ENCODE peak calls at places on chromosomes 7 and 10, in ten cellular contexts. One of them, this sample, is unnamed.

GRCh38 chr10:77168161-77168560 is 469.4 kb downstream of the KCNMA1 start:
- DNase-seq in transverse colon: no peak
- DNase-seq in neuronal stem cell: no peak
- DNase-seq in uterus: no peak
- DNase-seq in astrocyte of the hippocampus: no peak
- DNase-seq in Right ventricle myocardium superior: no peak
- DNase-seq in choroid plexus epithelial cell: no peak
- DNase-seq in cardiac fibroblast: no peak
- DNase-seq in activated naive CD8-positive, alpha-beta T cell treated with anti-CD3 and anti-CD28 coated beads, Interleukin-2, amount 50 U/mL, for 24 hours: no peak
- DNase-seq in Jurkat, Clone E6-1: no peak
- DNase-seq in this sample: no peak

GRCh38 chr10:128047991-128048826 is 78.0 kb downstream of the MKI67 start:
- DNase-seq in transverse colon: peak; percentile 38
- DNase-seq in neuronal stem cell: no peak
- DNase-seq in uterus: no peak
- DNase-seq in astrocyte of the hippocampus: peak; percentile 51
- DNase-seq in Right ventricle myocardium superior: no peak
- DNase-seq in choroid plexus epithelial cell: peak; percentile 81
- DNase-seq in cardiac fibroblast: peak; percentile 80
- DNase-seq in activated naive CD8-positive, alpha-beta T cell treated with anti-CD3 and anti-CD28 coated beads, Interleukin-2, amount 50 U/mL, for 24 hours: peak; percentile 28
- DNase-seq in Jurkat, Clone E6-1: peak; percentile 53
- DNase-seq in this sample: peak; percentile 47

GRCh38 chr10:80685355-80685754 is 147.7 kb downstream of the SH2D4B start:
- DNase-seq in transverse colon: no peak
- DNase-seq in neuronal stem cell: no peak
- DNase-seq in uterus: no peak
- DNase-seq in astrocyte of the hippocampus: no peak
- DNase-seq in Right ventricle myocardium superior: no peak
- DNase-seq in choroid plexus epithelial cell: no peak
- DNase-seq in cardiac fibroblast: no peak
- DNase-seq in activated naive CD8-positive, alpha-beta T cell treated with anti-CD3 and anti-CD28 coated beads, Interleukin-2, amount 50 U/mL, for 24 hours: no peak
- DNase-seq in Jurkat, Clone E6-1: no peak
- DNase-seq in this sample: no peak

GRCh38 chr7:156735861-156736260 is 95.3 kb downstream of the RNF32 start:
- DNase-seq in transverse colon: no peak
- DNase-seq in neuronal stem cell: no peak
- DNase-seq in uterus: no peak
- DNase-seq in astrocyte of the hippocampus: no peak
- DNase-seq in Right ventricle myocardium superior: no peak
- DNase-seq in choroid plexus epithelial cell: no peak
- DNase-seq in cardiac fibroblast: peak; percentile 78
- DNase-seq in activated naive CD8-positive, alpha-beta T cell treated with anti-CD3 and anti-CD28 coated beads, Interleukin-2, amount 50 U/mL, for 24 hours: no peak
- DNase-seq in Jurkat, Clone E6-1: no peak
- DNase-seq in this sample: no peak

GRCh38 chr10:69269761-69270160 is 8.5 kb upstream of the HK1 start:
- DNase-seq in transverse colon: no peak
- DNase-seq in neuronal stem cell: no peak
- DNase-seq in uterus: no peak
- DNase-seq in astrocyte of the hippocampus: no peak
- DNase-seq in Right ventricle myocardium superior: no peak
- DNase-seq in choroid plexus epithelial cell: peak; percentile 55
- DNase-seq in cardiac fibroblast: peak; percentile 51
- DNase-seq in activated naive CD8-positive, alpha-beta T cell treated with anti-CD3 and anti-CD28 coated beads, Interleukin-2, amount 50 U/mL, for 24 hours: no peak
- DNase-seq in Jurkat, Clone E6-1: no peak
- DNase-seq in this sample: no peak

GRCh38 chr7:89133819-89134218 is 338.3 kb upstream of the TEX47 start:
- DNase-seq in transverse colon: no peak
- DNase-seq in neuronal stem cell: no peak
- DNase-seq in uterus: no peak
- DNase-seq in astrocyte of the hippocampus: no peak
- DNase-seq in Right ventricle myocardium superior: no peak
- DNase-seq in choroid plexus epithelial cell: no peak
- DNase-seq in cardiac fibroblast: no peak
- DNase-seq in activated naive CD8-positive, alpha-beta T cell treated with anti-CD3 and anti-CD28 coated beads, Interleukin-2, amount 50 U/mL, for 24 hours: no peak
- DNase-seq in Jurkat, Clone E6-1: no peak
- DNase-seq in this sample: no peak

GRCh38 chr7:96532428-96532922 is 177.2 kb downstream of the SEM1 start:
- DNase-seq in transverse colon: no peak
- DNase-seq in neuronal stem cell: no peak
- DNase-seq in uterus: no peak
- DNase-seq in astrocyte of the hippocampus: no peak
- DNase-seq in Right ventricle myocardium superior: no peak
- DNase-seq in choroid plexus epithelial cell: no peak
- DNase-seq in cardiac fibroblast: no peak
- DNase-seq in activated naive CD8-positive, alpha-beta T cell treated with anti-CD3 and anti-CD28 coated beads, Interleukin-2, amount 50 U/mL, for 24 hours: no peak
- DNase-seq in Jurkat, Clone E6-1: no peak
- DNase-seq in this sample: no peak

GRCh38 chr7:150811-151221 is 41.6 kb upstream of the FAM20C start:
- DNase-seq in transverse colon: no peak
- DNase-seq in neuronal stem cell: no peak
- DNase-seq in uterus: peak; percentile 22
- DNase-seq in astrocyte of the hippocampus: no peak
- DNase-seq in Right ventricle myocardium superior: no peak
- DNase-seq in choroid plexus epithelial cell: peak; percentile 52
- DNase-seq in cardiac fibroblast: no peak
- DNase-seq in activated naive CD8-positive, alpha-beta T cell treated with anti-CD3 and anti-CD28 coated beads, Interleukin-2, amount 50 U/mL, for 24 hours: peak; percentile 10
- DNase-seq in Jurkat, Clone E6-1: no peak
- DNase-seq in this sample: no peak

GRCh38 chr10:86393401-86393800 is 26.8 kb upstream of the GRID1 start:
- DNase-seq in transverse colon: no peak
- DNase-seq in neuronal stem cell: no peak
- DNase-seq in uterus: no peak
- DNase-seq in astrocyte of the hippocampus: no peak
- DNase-seq in Right ventricle myocardium superior: no peak
- DNase-seq in choroid plexus epithelial cell: no peak
- DNase-seq in cardiac fibroblast: no peak
- DNase-seq in activated naive CD8-positive, alpha-beta T cell treated with anti-CD3 and anti-CD28 coated beads, Interleukin-2, amount 50 U/mL, for 24 hours: no peak
- DNase-seq in Jurkat, Clone E6-1: no peak
- DNase-seq in this sample: no peak

GRCh38 chr7:74656421-74656910 is 1.1 kb upstream of the GTF2I start:
- DNase-seq in transverse colon: peak; percentile 66
- DNase-seq in neuronal stem cell: no peak
- DNase-seq in uterus: peak; percentile 36
- DNase-seq in astrocyte of the hippocampus: peak; percentile 77
- DNase-seq in Right ventricle myocardium superior: peak; percentile 71
- DNase-seq in choroid plexus epithelial cell: peak; percentile 41
- DNase-seq in cardiac fibroblast: peak; percentile 25
- DNase-seq in activated naive CD8-positive, alpha-beta T cell treated with anti-CD3 and anti-CD28 coated beads, Interleukin-2, amount 50 U/mL, for 24 hours: peak; percentile 75
- DNase-seq in Jurkat, Clone E6-1: peak; percentile 67
- DNase-seq in this sample: peak; percentile 68

GRCh38 chr10:113283189-113283588 is 269.7 kb upstream of the HABP2 start:
- DNase-seq in transverse colon: no peak
- DNase-seq in neuronal stem cell: no peak
- DNase-seq in uterus: no peak
- DNase-seq in astrocyte of the hippocampus: no peak
- DNase-seq in Right ventricle myocardium superior: no peak
- DNase-seq in choroid plexus epithelial cell: no peak
- DNase-seq in cardiac fibroblast: no peak
- DNase-seq in activated naive CD8-positive, alpha-beta T cell treated with anti-CD3 and anti-CD28 coated beads, Interleukin-2, amount 50 U/mL, for 24 hours: no peak
- DNase-seq in Jurkat, Clone E6-1: no peak
- DNase-seq in this sample: no peak

GRCh38 chr10:44300666-44301649 is 83.9 kb downstream of the CXCL12 start:
- DNase-seq in transverse colon: no peak
- DNase-seq in neuronal stem cell: no peak
- DNase-seq in uterus: no peak
- DNase-seq in astrocyte of the hippocampus: peak; percentile 98
- DNase-seq in Right ventricle myocardium superior: peak; percentile 52
- DNase-seq in choroid plexus epithelial cell: peak; percentile 32
- DNase-seq in cardiac fibroblast: peak; percentile 95
- DNase-seq in activated naive CD8-positive, alpha-beta T cell treated with anti-CD3 and anti-CD28 coated beads, Interleukin-2, amount 50 U/mL, for 24 hours: no peak
- DNase-seq in Jurkat, Clone E6-1: no peak
- DNase-seq in this sample: no peak

GRCh38 chr10:101881036-101881774 is 37.6 kb upstream of the KCNIP2 start:
- DNase-seq in transverse colon: no peak
- DNase-seq in neuronal stem cell: no peak
- DNase-seq in uterus: no peak
- DNase-seq in astrocyte of the hippocampus: no peak
- DNase-seq in Right ventricle myocardium superior: no peak
- DNase-seq in choroid plexus epithelial cell: no peak
- DNase-seq in cardiac fibroblast: no peak
- DNase-seq in activated naive CD8-positive, alpha-beta T cell treated with anti-CD3 and anti-CD28 coated beads, Interleukin-2, amount 50 U/mL, for 24 hours: no peak
- DNase-seq in Jurkat, Clone E6-1: no peak
- DNase-seq in this sample: no peak

GRCh38 chr7:157355784-157356511 is 19.1 kb downstream of the DNAJB6 start:
- DNase-seq in transverse colon: no peak
- DNase-seq in neuronal stem cell: no peak
- DNase-seq in uterus: no peak
- DNase-seq in astrocyte of the hippocampus: peak; percentile 83
- DNase-seq in Right ventricle myocardium superior: no peak
- DNase-seq in choroid plexus epithelial cell: peak; percentile 20
- DNase-seq in cardiac fibroblast: peak; percentile 22
- DNase-seq in activated naive CD8-positive, alpha-beta T cell treated with anti-CD3 and anti-CD28 coated beads, Interleukin-2, amount 50 U/mL, for 24 hours: no peak
- DNase-seq in Jurkat, Clone E6-1: no peak
- DNase-seq in this sample: no peak

GRCh38 chr7:66348959-66349358 is 143.8 kb downstream of the TPST1 start:
- DNase-seq in transverse colon: no peak
- DNase-seq in neuronal stem cell: no peak
- DNase-seq in uterus: no peak
- DNase-seq in astrocyte of the hippocampus: no peak
- DNase-seq in Right ventricle myocardium superior: no peak
- DNase-seq in choroid plexus epithelial cell: no peak
- DNase-seq in cardiac fibroblast: no peak
- DNase-seq in activated naive CD8-positive, alpha-beta T cell treated with anti-CD3 and anti-CD28 coated beads, Interleukin-2, amount 50 U/mL, for 24 hours: no peak
- DNase-seq in Jurkat, Clone E6-1: no peak
- DNase-seq in this sample: no peak

GRCh38 chr10:27529010-27529783 is 25.1 kb downstream of the RAB18 start:
- DNase-seq in transverse colon: no peak
- DNase-seq in neuronal stem cell: no peak
- DNase-seq in uterus: no peak
- DNase-seq in astrocyte of the hippocampus: no peak
- DNase-seq in Right ventricle myocardium superior: no peak
- DNase-seq in choroid plexus epithelial cell: peak; percentile 43
- DNase-seq in cardiac fibroblast: peak; percentile 46
- DNase-seq in activated naive CD8-positive, alpha-beta T cell treated with anti-CD3 and anti-CD28 coated beads, Interleukin-2, amount 50 U/mL, for 24 hours: no peak
- DNase-seq in Jurkat, Clone E6-1: no peak
- DNase-seq in this sample: no peak

GRCh38 chr7:8212638-8213037 is 49.3 kb downstream of the ICA1 start:
- DNase-seq in transverse colon: no peak
- DNase-seq in neuronal stem cell: no peak
- DNase-seq in uterus: no peak
- DNase-seq in astrocyte of the hippocampus: no peak
- DNase-seq in Right ventricle myocardium superior: no peak
- DNase-seq in choroid plexus epithelial cell: no peak
- DNase-seq in cardiac fibroblast: no peak
- DNase-seq in activated naive CD8-positive, alpha-beta T cell treated with anti-CD3 and anti-CD28 coated beads, Interleukin-2, amount 50 U/mL, for 24 hours: no peak
- DNase-seq in Jurkat, Clone E6-1: no peak
- DNase-seq in this sample: no peak

This sample was measured in activated naive CD4-positive, alpha-beta T cell treated with anti-CD3 and anti-CD28 coated beads, Interleukin-2, amount 10 ng/mL, durations not matched to agents 7 days and 5 days.